ENCODE peak calls at places on chromosomes 5 and 9, in seven cellular contexts. O is NCI-H2081 treated with DMSO at 0.1 percent for 48 hours; J is colonic mucosa; Z is posterior cingulate gyrus; A is CD8-positive, alpha-beta T cell; X is GM23338; L is mucosa of gallbladder. V is an unnamed sample.

GRCh38 chr5:180160822-180161221 is 48.2 kb downstream of the RASGEF1C start:
- DNase-seq in L (no peak), J (peak; percentile 8), X (no peak), A (no peak), O (no peak), Z (no peak), V (no peak)

GRCh38 chr5:146027746-146028145 is 77.6 kb downstream of the PLAC8L1 start:
- DNase-seq in X (no peak), O (no peak), Z (no peak), J (peak; percentile 88), A (no peak), L (peak; percentile 87), V (no peak)

GRCh38 chr9:109498195-109499060 is at the start of gene PTPN3:
- DNase-seq in A (no peak), O (no peak), L (no peak), J (peak; percentile 45), X (peak; percentile 46), Z (no peak), V (no peak)

GRCh38 chr5:1125030-1125357 is 13.1 kb upstream of the SLC12A7 start:
- DNase-seq in Z (no peak), J (no peak), O (no peak), X (no peak), A (no peak), L (no peak), V (no peak)

GRCh38 chr5:51495672-51496071 is 112.4 kb downstream of the ISL1 start:
- DNase-seq in O (no peak), J (no peak), A (no peak), X (no peak), Z (no peak), L (no peak), V (no peak)

GRCh38 chr9:134187110-134187531 is 22.8 kb upstream of the RNU6ATAC start:
- DNase-seq in J (no peak), X (peak; percentile 37), Z (no peak), O (no peak), A (no peak), L (no peak), V (no peak)

GRCh38 chr5:21236896-21237830 is 1249.2 kb upstream of the CDH18 start:
- DNase-seq in O (no peak), Z (no peak), L (no peak), A (no peak), X (no peak), J (no peak), V (no peak)

GRCh38 chr5:435961-436640 is 6.9 kb upstream of the EXOC3 start:
- DNase-seq in X (peak; percentile 62), O (no peak), A (no peak), J (no peak), L (no peak), Z (no peak), V (no peak)

GRCh38 chr5:24899180-24899579 is 254.4 kb upstream of the CDH10 start:
- DNase-seq in X (no peak), J (no peak), O (no peak), Z (no peak), A (no peak), L (no peak), V (no peak)

GRCh38 chr5:147539053-147539452 is 29.2 kb upstream of the DPYSL3 start:
- DNase-seq in X (no peak), A (no peak), L (no peak), J (no peak), O (no peak), Z (no peak), V (no peak)

GRCh38 chr5:57566914-57567313 is 84.3 kb upstream of the ACTBL2 start:
- DNase-seq in O (no peak), X (peak; percentile 48), J (no peak), Z (no peak), L (no peak), A (no peak), V (no peak)

V was measured in NK-92 treated with Interleukin-12 subunit alpha and Interleukin-12 subunit beta, amount 100 ng/mL, for 24 hours.